ENCODE peak calls at places on chromosomes 2 and 18, in seven cellular contexts. P is stimulated activated CD4-positive, alpha-beta T cell treated with anti-CD3 and anti-CD28 coated beads, Interleukin-2, amount 100 ng/mL, for 4 hours; B is Daoy; E is frontal cortex; R is GM23338; G is glutamatergic neuron; N is posterior cingulate gyrus. L is an unnamed sample.

GRCh38 chr2:85560812-85561279 is 447 bp downstream of the GGCX start:
- DNase-seq in P (peak; percentile 44), B (no peak), E (no peak), R (no peak), G (no peak), N (no peak), L (no peak)

GRCh38 chr2:20957745-20958144 is 86.1 kb downstream of the APOB start:
- DNase-seq in P (no peak), B (no peak), E (no peak), R (no peak), G (no peak), N (no peak), L (no peak)

GRCh38 chr18:23279931-23280330 is 144.6 kb downstream of the CABLES1 start:
- DNase-seq in P (no peak), B (no peak), E (no peak), R (no peak), G (no peak), N (no peak), L (no peak)

GRCh38 chr18:21115519-21116411 is 4.2 kb upstream of the ROCK1 start:
- DNase-seq in P (no peak), B (no peak), E (no peak), R (peak; percentile 48), G (no peak), N (no peak), L (no peak)

GRCh38 chr2:215556979-215557378 is 121.1 kb upstream of the FN1 start:
- DNase-seq in P (no peak), B (peak; percentile 15), E (no peak), R (no peak), G (no peak), N (no peak), L (no peak)

GRCh38 chr2:79511320-79511951 is 1.4 kb upstream of the CTNNA2 start:
- DNase-seq in P (no peak), B (peak; percentile 13), E (no peak), R (peak; percentile 94), G (no peak), N (no peak), L (no peak)

GRCh38 chr18:31241425-31241824 is 76.5 kb upstream of the DSG1 start:
- DNase-seq in P (no peak), B (no peak), E (no peak), R (no peak), G (no peak), N (no peak), L (no peak)

GRCh38 chr2:198347349-198347748 is 543.0 kb downstream of the PLCL1 start:
- DNase-seq in P (no peak), B (no peak), E (no peak), R (no peak), G (no peak), N (no peak), L (no peak)

GRCh38 chr2:226977775-226978190 is 141.9 kb downstream of the RHBDD1 start:
- DNase-seq in P (no peak), B (no peak), E (no peak), R (no peak), G (no peak), N (no peak), L (no peak)

GRCh38 chr2:54258171-54258570 is 2.1 kb upstream of the TSPYL6 start:
- DNase-seq in P (no peak), B (no peak), E (no peak), R (no peak), G (no peak), N (no peak), L (no peak)

GRCh38 chr2:174764281-174765063 is at the start of gene CHRNA1:
- DNase-seq in P (no peak), B (peak; percentile 47), E (no peak), R (no peak), G (peak; percentile 64), N (no peak), L (no peak)

L was measured in hippocampal formation.